ENCODE peak calls at places on chromosomes 6 and 20, in four cellular contexts. C is stimulated activated CD8-positive, alpha-beta memory T cell treated with anti-CD3 and anti-CD28 coated beads, Interleukin-2, amount 100 ng/mL, for 48 hours; V is caudate nucleus; T is effector CD4-positive, alpha-beta T cell. D is an unnamed sample.

GRCh38 chr6:35213824-35214756 is at the start of gene SCUBE3:
- DNase-seq in C (no peak), V (no peak), T (no peak), D (no peak)

GRCh38 chr6:148179786-148180185 is 162.9 kb upstream of the SASH1 start:
- DNase-seq in C (no peak), V (no peak), T (no peak), D (no peak)

GRCh38 chr6:148868314-148868713 is 121.5 kb downstream of the UST start:
- DNase-seq in C (no peak), V (no peak), T (no peak), D (no peak)

GRCh38 chr6:28634758-28635546 is 109.3 kb downstream of the GPX5 start:
- DNase-seq in C (no peak), V (peak), T (no peak), D (no peak)

GRCh38 chr6:11393713-11394627 is 143.6 kb upstream of the TMEM170B start:
- DNase-seq in C (no peak), V (no peak), T (no peak), D (no peak)

GRCh38 chr6:90184334-90185298 is 112.0 kb downstream of the BACH2 start:
- DNase-seq in C (no peak), V (no peak), T (no peak), D (no peak)

GRCh38 chr6:8131265-8131897 is 29.0 kb upstream of the EEF1E1 start:
- DNase-seq in C (peak), V (no peak), T (peak), D (peak)

GRCh38 chr6:156976144-156977088 is 199.2 kb downstream of the ARID1B start:
- DNase-seq in C (no peak), V (no peak), T (no peak), D (no peak)

GRCh38 chr20:38021373-38021772 is 11.9 kb downstream of the TTI1 start:
- DNase-seq in C (no peak), V (no peak), T (no peak), D (no peak)

GRCh38 chr6:116115781-116116180 is 10.2 kb downstream of the COL10A1 start:
- DNase-seq in C (no peak), V (no peak), T (no peak), D (no peak)

GRCh38 chr20:8796088-8796665 is 272.7 kb upstream of the PLCB4 start:
- DNase-seq in C (no peak), V (no peak), T (no peak), D (no peak)

GRCh38 chr20:426564-426963 is 18.5 kb downstream of the RBCK1 start:
- DNase-seq in C (no peak), V (no peak), T (no peak), D (no peak)

GRCh38 chr6:88869263-88870023 is 94.0 kb downstream of the RNGTT start:
- DNase-seq in C (no peak), V (no peak), T (no peak), D (no peak)

GRCh38 chr20:24668384-24668702 is 198.9 kb downstream of the SYNDIG1 start:
- DNase-seq in C (no peak), V (no peak), T (no peak), D (no peak)

GRCh38 chr20:64000906-64001305 is 20.0 kb downstream of the PRPF6 start:
- DNase-seq in C (no peak), V (no peak), T (no peak), D (no peak)

GRCh38 chr6:7148100-7148822 is 40.5 kb downstream of the RREB1 start:
- DNase-seq in C (no peak), V (no peak), T (no peak), D (no peak)

GRCh38 chr6:100775667-100776066 is 105.5 kb downstream of the ASCC3 start:
- DNase-seq in C (no peak), V (no peak), T (no peak), D (no peak)

GRCh38 chr20:36167826-36168634 is 13.5 kb downstream of the EPB41L1 start:
- DNase-seq in C (no peak), V (no peak), T (no peak), D (no peak)

GRCh38 chr6:37175332-37176267 is 5.6 kb downstream of the PIM1 start:
- DNase-seq in C (no peak), V (no peak), T (no peak), D (no peak)

GRCh38 chr6:100549406-100550167 is 84.9 kb upstream of the SIM1 start:
- DNase-seq in C (no peak), V (no peak), T (no peak), D (no peak)